ENCODE peak calls at places on chromosome 22, in five cellular contexts. B, D, Q, H and T are unnamed samples.

GRCh38 chr22:25420471-25420924 is 144.0 kb upstream of the GRK3 start:
- ATAC-seq in D (no peak), Q (peak), H (no peak), B (peak), T (no peak)

GRCh38 chr22:32073823-32074380 is 30.8 kb downstream of the SLC5A1 start:
- ATAC-seq in B (no peak), D (no peak), H (no peak), Q (no peak), T (no peak)

GRCh38 chr22:40265783-40266182 is 80.5 kb upstream of the ADSL start:
- ATAC-seq in H (no peak), Q (no peak), D (no peak), B (no peak), T (no peak)

GRCh38 chr22:32444068-32444467 is 20.2 kb downstream of the BPIFC start:
- ATAC-seq in D (no peak), H (peak), B (peak), Q (peak), T (no peak)

GRCh38 chr22:37896181-37896592 is 9.9 kb upstream of the MICALL1 start:
- ATAC-seq in D (peak), B (peak), Q (peak), H (no peak), T (no peak)

GRCh38 chr22:43401661-43402060 is 10.2 kb upstream of the MPPED1 start:
- ATAC-seq in B (no peak), D (no peak), H (no peak), Q (no peak), T (no peak)

GRCh38 chr22:44497904-44498242 is at the start of gene RTL6:
- ATAC-seq in D (no peak), Q (no peak), H (no peak), B (no peak), T (peak)

GRCh38 chr22:37135023-37135422 is 14.7 kb downstream of the IL2RB start:
- ATAC-seq in D (no peak), B (no peak), Q (no peak), H (no peak), T (no peak)

GRCh38 chr22:29109853-29110252 is 37.0 kb downstream of the KREMEN1 start:
- ATAC-seq in Q (no peak), H (peak), B (no peak), D (no peak), T (no peak)

GRCh38 chr22:30778261-30778660 is 83.6 kb downstream of the OSBP2 start:
- ATAC-seq in D (no peak), Q (no peak), B (no peak), H (no peak), T (no peak)

GRCh38 chr22:26828311-26828710 is 170.9 kb downstream of the MIAT start:
- ATAC-seq in D (no peak), H (no peak), Q (no peak), B (peak), T (no peak)

GRCh38 chr22:45036154-45036553 is 26.3 kb upstream of the PHF21B start:
- ATAC-seq in D (no peak), Q (no peak), B (no peak), H (no peak), T (peak)

GRCh38 chr22:36017661-36018091 is 10.9 kb downstream of the RBFOX2 start:
- ATAC-seq in H (no peak), D (no peak), Q (no peak), B (peak), T (no peak)

DNA sequence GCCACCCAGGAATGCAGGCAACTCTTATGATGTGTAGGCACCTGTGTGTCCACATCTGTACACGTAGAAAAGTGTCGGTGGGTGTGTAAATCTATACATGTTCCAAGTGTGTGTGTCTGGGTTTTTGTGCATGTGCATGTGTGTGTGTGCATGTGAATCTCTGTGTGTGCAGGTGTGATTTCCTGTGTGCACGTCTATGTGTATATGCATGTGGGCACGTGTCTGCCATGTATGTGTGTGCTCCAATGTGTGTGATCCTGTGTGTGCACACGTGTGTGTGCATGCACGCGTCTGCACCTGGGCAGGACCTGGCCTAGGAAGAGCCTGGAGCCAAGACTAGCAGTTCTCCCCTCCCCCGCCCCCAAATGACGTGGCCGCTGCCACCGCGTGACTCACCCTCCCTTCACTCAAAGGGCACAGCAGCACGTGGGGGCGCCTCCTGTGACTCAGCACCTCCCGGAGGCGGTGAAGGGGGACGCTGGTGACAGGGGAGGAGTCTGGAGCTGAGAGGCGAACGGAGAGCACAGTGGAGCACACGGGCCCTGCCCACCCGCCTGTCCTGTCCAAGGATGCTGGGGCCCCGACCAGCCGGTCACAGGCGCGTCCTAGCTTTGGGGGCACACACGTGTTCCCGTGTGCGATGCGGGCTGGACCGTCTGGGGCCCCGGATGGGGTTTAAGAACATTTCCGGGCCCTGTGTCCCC is 10.1 kb downstream of the PIM3 start:
- ATAC-seq in Q (peak), H (peak), D (peak), B (peak), T (peak)
- TF ChIP-seq POLR2AphosphoS5 in Q (peak), H (peak), D (peak), B (peak), T (peak)

GRCh38 chr22:23838686-23839468 is at the start of gene DERL3:
- ATAC-seq in Q (no peak), H (peak), D (peak), B (peak), T (peak)
- TF ChIP-seq POLR2A in Q (no peak), H (no peak), D (no peak), B (peak), T (no peak)

DNA sequence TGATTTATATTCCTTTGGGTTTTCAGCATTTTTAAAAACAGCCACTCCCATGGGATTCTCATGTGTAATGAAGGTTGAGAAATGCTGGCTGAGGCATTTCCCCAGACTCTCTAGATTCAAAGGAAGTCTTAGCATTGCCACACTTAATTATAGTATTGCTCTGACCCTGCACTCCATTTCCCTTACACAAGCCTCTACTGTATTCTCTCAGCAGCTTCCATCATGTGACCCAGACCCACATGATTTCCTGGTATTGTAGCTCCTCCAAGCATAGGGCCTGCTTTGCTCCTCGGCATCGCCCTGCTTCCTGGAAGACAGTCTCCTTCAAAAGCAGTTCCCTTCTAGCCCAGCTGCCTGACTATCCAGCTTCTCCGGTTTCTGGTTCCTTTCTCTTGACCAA is 261.5 kb downstream of the LARGE1 start:
- ATAC-seq in Q (no peak), H (no peak), D (peak), B (no peak), T (peak)
- TF ChIP-seq EP300 in Q (no peak), H (no peak), D (no peak), B (no peak), T (no peak)

GRCh38 chr22:46358766-46359165 is 23.3 kb downstream of the TRMU start:
- ATAC-seq in Q (no peak), D (no peak), H (no peak), B (no peak), T (no peak)

GRCh38 chr22:46360097-46360496 is 24.6 kb downstream of the TRMU start:
- ATAC-seq in Q (no peak), H (no peak), D (no peak), B (no peak), T (no peak)

GRCh38 chr22:46360891-46361290 is 25.4 kb downstream of the TRMU start:
- ATAC-seq in Q (no peak), D (no peak), H (no peak), B (no peak), T (no peak)

GRCh38 chr22:46357711-46358505 is 22.4 kb downstream of the TRMU start:
- ATAC-seq in Q (no peak), B (no peak), D (no peak), H (no peak), T (peak)

GRCh38 chr22:46359362-46359761 is 23.8 kb downstream of the TRMU start:
- ATAC-seq in Q (no peak), D (no peak), H (no peak), B (no peak), T (no peak)
- TF ChIP-seq POLR2AphosphoS5 in Q (no peak), D (no peak), H (no peak), B (no peak), T (no peak)

GRCh38 chr22:46148336-46148735 is 2.0 kb upstream of the PPARA start:
- ATAC-seq in Q (no peak), H (no peak), D (no peak), B (no peak), T (no peak)

GRCh38 chr22:46149998-46150549 is at the start of gene PPARA:
- ATAC-seq in D (peak), B (peak), H (peak), Q (peak), T (peak)

GRCh38 chr22:46150615-46151423 is 493 bp downstream of the PPARA start:
- ATAC-seq in B (peak), D (no peak), Q (peak), H (peak), T (peak)

GRCh38 chr22:46148885-46149492 is 1.3 kb upstream of the PPARA start:
- ATAC-seq in B (no peak), Q (no peak), H (no peak), D (no peak), T (no peak)

DNA sequence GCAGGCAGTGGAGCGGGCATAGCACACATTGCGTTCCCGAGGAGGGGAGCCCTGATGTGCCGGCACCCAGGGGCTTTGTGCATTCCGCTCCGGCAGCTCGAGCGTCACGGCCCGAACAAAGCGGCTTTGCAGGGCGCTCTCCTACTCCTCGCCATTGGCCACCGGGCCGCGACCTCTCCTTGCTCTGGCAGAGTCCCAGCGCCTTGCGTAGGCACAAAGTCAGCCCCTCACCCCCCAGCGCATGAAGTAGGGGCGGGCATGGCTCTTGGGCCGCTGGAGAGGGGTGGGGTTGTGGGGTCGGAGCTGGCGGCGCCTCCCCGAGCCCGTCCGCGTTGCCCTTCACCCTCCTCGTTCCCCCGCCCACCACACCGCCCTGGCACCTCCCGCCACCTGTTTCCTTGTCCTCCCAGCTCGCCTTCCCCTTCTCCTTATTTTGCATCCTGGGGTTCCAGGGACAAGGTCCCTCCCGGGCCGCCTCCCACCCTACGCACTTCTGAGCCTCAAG is 781 bp upstream of the PPARA start:
- ATAC-seq in Q (peak), B (peak), D (peak), H (peak), T (peak)
- TF ChIP-seq POLR2A in Q (no peak), B (no peak), D (no peak), H (no peak), T (no peak)

GRCh38 chr22:46556775-46557174 is 19.4 kb upstream of the CELSR1 start:
- ATAC-seq in B (no peak), D (no peak), Q (no peak), H (no peak), T (no peak)
- TF ChIP-seq EP300 in B (no peak), D (no peak), Q (no peak), H (no peak), T (no peak)

GRCh38 chr22:20999350-21000214 is 2.3 kb downstream of the THAP7 start:
- ATAC-seq in B (no peak), Q (no peak), H (no peak), D (no peak), T (no peak)
- TF ChIP-seq POLR2AphosphoS5 in B (peak), Q (no peak), H (no peak), D (no peak), T (no peak)

GRCh38 chr22:23521442-23522113 is 58.5 kb downstream of the IGLL1 start:
- ATAC-seq in D (peak), Q (peak), B (peak), H (peak), T (peak)
- TF ChIP-seq POLR2A in D (peak), Q (peak), B (no peak), H (peak), T (peak)

GRCh38 chr22:17633998-17634323 is 4.6 kb upstream of the BCL2L13 start:
- ATAC-seq in H (no peak), B (no peak), D (no peak), Q (no peak), T (no peak)

GRCh38 chr22:17638432-17639237 is at the start of gene BCL2L13:
- ATAC-seq in D (peak), Q (peak), H (peak), B (peak), T (peak)

GRCh38 chr22:17637490-17638181 is 921 bp upstream of the BCL2L13 start:
- ATAC-seq in D (no peak), B (no peak), Q (peak), H (peak), T (no peak)

GRCh38 chr22:17634696-17635095 is 3.9 kb upstream of the BCL2L13 start:
- ATAC-seq in B (no peak), H (no peak), Q (no peak), D (no peak), T (no peak)

DNA sequence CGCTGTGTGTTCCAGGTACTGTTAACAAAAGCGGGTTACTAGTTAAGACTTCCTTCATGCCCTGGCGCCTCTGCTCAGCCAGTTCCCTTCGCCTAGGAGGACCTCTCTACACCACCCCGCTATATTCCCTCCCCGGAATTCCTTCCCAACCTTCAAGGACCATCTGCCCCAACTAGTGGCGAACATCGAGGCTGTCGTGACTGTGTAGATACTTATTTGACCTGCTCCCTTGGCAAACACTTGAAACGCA is 450 bp upstream of the BCL2L13 start:
- ATAC-seq in H (peak), B (peak), Q (peak), D (no peak), T (peak)
- TF ChIP-seq EP300 in H (no peak), B (no peak), Q (no peak), D (no peak), T (no peak)

GRCh38 chr22:49930596-49931412 is 12.4 kb downstream of the CRELD2 start:
- ATAC-seq in B (peak), H (peak), Q (peak), D (peak), T (peak)
- TF ChIP-seq POLR2AphosphoS5 in B (no peak), H (no peak), Q (no peak), D (peak), T (no peak)